ENCODE peak calls at places on chromosomes 7 and 10, in six cellular contexts. One of them, this sample, is unnamed.

GRCh38 chr10:129809431-129809830 is 154.6 kb downstream of the EBF3 start:
- DNase-seq in A549: no peak
- DNase-seq in fibroblast of pulmonary artery: no peak
- DNase-seq in Panc1: no peak
- DNase-seq in fibroblast of mammary gland: no peak
- DNase-seq in AG10803: no peak
- DNase-seq in this sample: no peak

GRCh38 chr10:129332476-129332875 is 134.6 kb upstream of the MGMT start:
- DNase-seq in A549: no peak
- DNase-seq in fibroblast of pulmonary artery: peak; percentile 30
- DNase-seq in Panc1: no peak
- DNase-seq in fibroblast of mammary gland: peak; percentile 2
- DNase-seq in AG10803: no peak
- DNase-seq in this sample: no peak

GRCh38 chr7:22660732-22661131 is 66.3 kb upstream of the IL6 start:
- DNase-seq in A549: no peak
- DNase-seq in fibroblast of pulmonary artery: no peak
- DNase-seq in Panc1: no peak
- DNase-seq in fibroblast of mammary gland: no peak
- DNase-seq in AG10803: no peak
- DNase-seq in this sample: no peak

GRCh38 chr7:48141551-48141950 is 29.7 kb upstream of the ABCA13 start:
- DNase-seq in A549: no peak
- DNase-seq in fibroblast of pulmonary artery: no peak
- DNase-seq in Panc1: no peak
- DNase-seq in fibroblast of mammary gland: no peak
- DNase-seq in AG10803: no peak
- DNase-seq in this sample: no peak

GRCh38 chr7:47940482-47941001 is 7.7 kb downstream of the PKD1L1 start:
- DNase-seq in A549: no peak
- DNase-seq in fibroblast of pulmonary artery: peak; percentile 51
- DNase-seq in Panc1: no peak
- DNase-seq in fibroblast of mammary gland: peak; percentile 51
- DNase-seq in AG10803: peak; percentile 97
- DNase-seq in this sample: no peak

GRCh38 chr10:24277771-24278518 is 69.0 kb downstream of the KIAA1217 start:
- DNase-seq in A549: no peak
- DNase-seq in fibroblast of pulmonary artery: peak; percentile 67
- DNase-seq in Panc1: no peak
- DNase-seq in fibroblast of mammary gland: peak; percentile 33
- DNase-seq in AG10803: no peak
- DNase-seq in this sample: no peak

GRCh38 chr10:60848126-60848525 is 69.8 kb downstream of the CDK1 start:
- DNase-seq in A549: no peak
- DNase-seq in fibroblast of pulmonary artery: peak; percentile 72
- DNase-seq in Panc1: no peak
- DNase-seq in fibroblast of mammary gland: peak; percentile 73
- DNase-seq in AG10803: peak; percentile 79
- DNase-seq in this sample: no peak

GRCh38 chr10:5944389-5945202 is 32.7 kb downstream of the IL15RA start:
- DNase-seq in A549: peak; percentile 34
- DNase-seq in fibroblast of pulmonary artery: peak; percentile 100
- DNase-seq in Panc1: peak; percentile 53
- DNase-seq in fibroblast of mammary gland: peak; percentile 100
- DNase-seq in AG10803: peak; percentile 100
- DNase-seq in this sample: peak; percentile 92

GRCh38 chr10:69087600-69088470 is at the start of gene SRGN:
- DNase-seq in A549: peak; percentile 46
- DNase-seq in fibroblast of pulmonary artery: peak; percentile 99
- DNase-seq in Panc1: no peak
- DNase-seq in fibroblast of mammary gland: peak; percentile 95
- DNase-seq in AG10803: peak; percentile 81
- DNase-seq in this sample: peak; percentile 84

GRCh38 chr10:6211341-6212265 is 8.9 kb downstream of the PFKFB3 start:
- DNase-seq in A549: no peak
- DNase-seq in fibroblast of pulmonary artery: peak; percentile 68
- DNase-seq in Panc1: no peak
- DNase-seq in fibroblast of mammary gland: peak; percentile 53
- DNase-seq in AG10803: peak; percentile 73
- DNase-seq in this sample: no peak

GRCh38 chr10:108303149-108303548 is 1138.6 kb upstream of the SORCS1 start:
- DNase-seq in A549: no peak
- DNase-seq in fibroblast of pulmonary artery: no peak
- DNase-seq in Panc1: no peak
- DNase-seq in fibroblast of mammary gland: peak; percentile 67
- DNase-seq in AG10803: peak; percentile 48
- DNase-seq in this sample: no peak

GRCh38 chr7:29053105-29053872 is 93.0 kb downstream of the CPVL start:
- DNase-seq in A549: no peak
- DNase-seq in fibroblast of pulmonary artery: no peak
- DNase-seq in Panc1: no peak
- DNase-seq in fibroblast of mammary gland: no peak
- DNase-seq in AG10803: no peak
- DNase-seq in this sample: no peak

GRCh38 chr10:24344279-24344678 is 135.3 kb downstream of the KIAA1217 start:
- DNase-seq in A549: no peak
- DNase-seq in fibroblast of pulmonary artery: peak; percentile 96
- DNase-seq in Panc1: no peak
- DNase-seq in fibroblast of mammary gland: peak; percentile 96
- DNase-seq in AG10803: peak; percentile 97
- DNase-seq in this sample: no peak

GRCh38 chr10:50624154-50624865 is 554 bp upstream of the SGMS1 start:
- DNase-seq in A549: peak; percentile 70
- DNase-seq in fibroblast of pulmonary artery: peak; percentile 96
- DNase-seq in Panc1: peak; percentile 75
- DNase-seq in fibroblast of mammary gland: peak; percentile 91
- DNase-seq in AG10803: peak; percentile 96
- DNase-seq in this sample: peak; percentile 98

GRCh38 chr7:55335151-55335550 is 30.0 kb upstream of the LANCL2 start:
- DNase-seq in A549: no peak
- DNase-seq in fibroblast of pulmonary artery: no peak
- DNase-seq in Panc1: no peak
- DNase-seq in fibroblast of mammary gland: no peak
- DNase-seq in AG10803: no peak
- DNase-seq in this sample: no peak

GRCh38 chr7:78571292-78571691 is 772.7 kb downstream of the PHTF2 start:
- DNase-seq in A549: no peak
- DNase-seq in fibroblast of pulmonary artery: no peak
- DNase-seq in Panc1: no peak
- DNase-seq in fibroblast of mammary gland: no peak
- DNase-seq in AG10803: no peak
- DNase-seq in this sample: no peak

GRCh38 chr10:129972145-129972965 is 8.3 kb upstream of the EBF3 start:
- DNase-seq in A549: no peak
- DNase-seq in fibroblast of pulmonary artery: no peak
- DNase-seq in Panc1: no peak
- DNase-seq in fibroblast of mammary gland: no peak
- DNase-seq in AG10803: peak; percentile 29
- DNase-seq in this sample: no peak

GRCh38 chr7:7152315-7152714 is 30.0 kb upstream of the C1GALT1 start:
- DNase-seq in A549: no peak
- DNase-seq in fibroblast of pulmonary artery: no peak
- DNase-seq in Panc1: no peak
- DNase-seq in fibroblast of mammary gland: no peak
- DNase-seq in AG10803: no peak
- DNase-seq in this sample: no peak

GRCh38 chr7:7159063-7159645 is 23.2 kb upstream of the C1GALT1 start:
- DNase-seq in A549: no peak
- DNase-seq in fibroblast of pulmonary artery: no peak
- DNase-seq in Panc1: no peak
- DNase-seq in fibroblast of mammary gland: no peak
- DNase-seq in AG10803: no peak
- DNase-seq in this sample: no peak

GRCh38 chr7:7157177-7157886 is 25.0 kb upstream of the C1GALT1 start:
- DNase-seq in A549: no peak
- DNase-seq in fibroblast of pulmonary artery: peak; percentile 44
- DNase-seq in Panc1: no peak
- DNase-seq in fibroblast of mammary gland: peak; percentile 76
- DNase-seq in AG10803: peak; percentile 90
- DNase-seq in this sample: no peak

GRCh38 chr7:7156663-7157062 is 25.7 kb upstream of the C1GALT1 start:
- DNase-seq in A549: no peak
- DNase-seq in fibroblast of pulmonary artery: no peak
- DNase-seq in Panc1: no peak
- DNase-seq in fibroblast of mammary gland: no peak
- DNase-seq in AG10803: no peak
- DNase-seq in this sample: no peak

GRCh38 chr7:7157887-7158271 is 24.5 kb upstream of the C1GALT1 start:
- DNase-seq in A549: no peak
- DNase-seq in fibroblast of pulmonary artery: peak; percentile 33
- DNase-seq in Panc1: no peak
- DNase-seq in fibroblast of mammary gland: peak; percentile 69
- DNase-seq in AG10803: peak; percentile 87
- DNase-seq in this sample: no peak
- H3K4me3 ChIP-seq in A549: no peak overlapping the region
- H3K4me3 ChIP-seq in fibroblast of pulmonary artery: no peak overlapping the region
- H3K4me3 ChIP-seq in Panc1: no peak overlapping the region
- H3K4me3 ChIP-seq in fibroblast of mammary gland: peak overlapping the region; percentile 30
- H3K4me3 ChIP-seq in AG10803: peak overlapping the region; percentile 55
- H3K4me3 ChIP-seq in this sample: peak overlapping the region; percentile 9

GRCh38 chr7:51949726-51950644 is 633.4 kb upstream of the COBL start:
- DNase-seq in A549: no peak
- DNase-seq in fibroblast of pulmonary artery: no peak
- DNase-seq in Panc1: no peak
- DNase-seq in fibroblast of mammary gland: no peak
- DNase-seq in AG10803: no peak
- DNase-seq in this sample: no peak
- TF ChIP-seq CTCF in A549: no peak
- TF ChIP-seq CTCF in fibroblast of pulmonary artery: no peak
- TF ChIP-seq CTCF in Panc1: no peak
- TF ChIP-seq CTCF in fibroblast of mammary gland: no peak
- TF ChIP-seq CTCF in AG10803: no peak
- TF ChIP-seq CTCF in this sample: no peak

GRCh38 chr7:92830047-92830446 is 6.3 kb downstream of the CDK6 start:
- DNase-seq in A549: no peak
- DNase-seq in fibroblast of pulmonary artery: no peak
- DNase-seq in Panc1: no peak
- DNase-seq in fibroblast of mammary gland: no peak
- DNase-seq in AG10803: no peak
- DNase-seq in this sample: no peak
- H3K4me3 ChIP-seq in A549: peak overlapping the region; percentile 80
- H3K4me3 ChIP-seq in fibroblast of pulmonary artery: no peak overlapping the region
- H3K4me3 ChIP-seq in Panc1: peak overlapping the region; percentile 97
- H3K4me3 ChIP-seq in fibroblast of mammary gland: no peak overlapping the region
- H3K4me3 ChIP-seq in AG10803: no peak overlapping the region
- H3K4me3 ChIP-seq in this sample: no peak overlapping the region

GRCh38 chr7:1758417-1758858 is 88.4 kb downstream of the ELFN1 start:
- DNase-seq in A549: peak; percentile 40
- DNase-seq in fibroblast of pulmonary artery: peak; percentile 35
- DNase-seq in Panc1: no peak
- DNase-seq in fibroblast of mammary gland: peak; percentile 50
- DNase-seq in AG10803: peak; percentile 43
- DNase-seq in this sample: no peak
- TF ChIP-seq CTCF in A549: peak; percentile 44
- TF ChIP-seq CTCF in fibroblast of pulmonary artery: peak; percentile 35
- TF ChIP-seq CTCF in Panc1: no peak
- TF ChIP-seq CTCF in fibroblast of mammary gland: peak; percentile 38
- TF ChIP-seq CTCF in AG10803: peak; percentile 53
- TF ChIP-seq CTCF in this sample: no peak

GRCh38 chr7:139523199-139523941 is at the start of gene CLEC2L:
- DNase-seq in A549: peak; percentile 25
- DNase-seq in fibroblast of pulmonary artery: no peak
- DNase-seq in Panc1: no peak
- DNase-seq in fibroblast of mammary gland: no peak
- DNase-seq in AG10803: no peak
- DNase-seq in this sample: no peak
- H3K4me3 ChIP-seq in A549: peak within 1 kb of the TSS; percentile 47
- H3K4me3 ChIP-seq in fibroblast of pulmonary artery: no peak within 1 kb of the TSS
- H3K4me3 ChIP-seq in Panc1: peak within 1 kb of the TSS; percentile 21
- H3K4me3 ChIP-seq in fibroblast of mammary gland: no peak within 1 kb of the TSS
- H3K4me3 ChIP-seq in AG10803: no peak within 1 kb of the TSS
- H3K4me3 ChIP-seq in this sample: peak within 1 kb of the TSS; percentile 56

GRCh38 chr7:33845991-33846509 is 59.3 kb upstream of the BMPER start:
- DNase-seq in A549: no peak
- DNase-seq in fibroblast of pulmonary artery: no peak
- DNase-seq in Panc1: no peak
- DNase-seq in fibroblast of mammary gland: peak; percentile 62
- DNase-seq in AG10803: peak; percentile 54
- DNase-seq in this sample: no peak
- TF ChIP-seq CTCF in A549: no peak
- TF ChIP-seq CTCF in fibroblast of pulmonary artery: no peak
- TF ChIP-seq CTCF in Panc1: no peak
- TF ChIP-seq CTCF in fibroblast of mammary gland: no peak
- TF ChIP-seq CTCF in AG10803: no peak
- TF ChIP-seq CTCF in this sample: no peak

This sample was measured in coronary artery.